ENCODE peak calls at places on chromosomes 4 and X, in ten cellular contexts. H is mammary epithelial cell, F is IMR-90, J is tibial artery, M is MM.1S, P is fibroblast of lung, A is lower lobe of right lung, D is heart left ventricle, G is aorta, R is small intestine. U is an unnamed sample.

GRCh38 chrX:114582264-114582632 is 1.6 kb upstream of the HTR2C start:
- DNase-seq in H (no peak), D (no peak), A (no peak), J (no peak), M (no peak), P (no peak), G (no peak), F (no peak), R (no peak), U (no peak)

GRCh38 chrX:34371740-34372139 is 239.6 kb upstream of the FAM47A start:
- DNase-seq in F (no peak), J (no peak), R (no peak), G (no peak), H (no peak), M (no peak), A (no peak), P (no peak), D (no peak), U (no peak)

GRCh38 chr4:141153751-141154510 is 20.7 kb upstream of the RNF150 start:
- DNase-seq in J (no peak), A (no peak), G (no peak), R (no peak), H (no peak), F (peak), P (peak), D (no peak), M (no peak), U (no peak)

GRCh38 chr4:8283161-8283560 is 13.6 kb downstream of the HTRA3 start:
- DNase-seq in G (peak), P (no peak), M (no peak), J (no peak), D (peak), R (no peak), A (no peak), H (no peak), F (no peak), U (no peak)

GRCh38 chr4:107018336-107018735 is 17.8 kb downstream of the DKK2 start:
- DNase-seq in H (no peak), P (no peak), M (no peak), G (no peak), J (no peak), A (no peak), R (no peak), D (no peak), F (no peak), U (no peak)

GRCh38 chrX:131827935-131828334 is 195.2 kb upstream of the STK26 start:
- DNase-seq in A (no peak), G (no peak), J (no peak), F (no peak), P (no peak), R (no peak), H (no peak), D (no peak), M (peak), U (peak)

GRCh38 chr4:156983366-156983765 is 11.8 kb upstream of the PDGFC start:
- DNase-seq in P (no peak), G (no peak), R (no peak), D (no peak), A (no peak), F (peak), H (no peak), M (peak), J (no peak), U (no peak)

GRCh38 chr4:79249879-79250503 is 75.9 kb downstream of the NAA11 start:
- DNase-seq in J (no peak), D (no peak), G (no peak), M (no peak), P (no peak), A (no peak), F (no peak), H (no peak), R (no peak), U (no peak)

GRCh38 chr4:2535386-2536192 is 858 bp upstream of the FAM193A start:
- DNase-seq in F (peak), R (peak), A (peak), J (peak), D (peak), G (peak), M (peak), P (peak), H (no peak), U (no peak)

GRCh38 chrX:41827886-41828285 is 95.5 kb downstream of the CASK start:
- DNase-seq in H (no peak), G (no peak), R (no peak), A (no peak), J (no peak), F (peak), P (peak), M (no peak), D (no peak), U (no peak)

GRCh38 chr4:185128272-185129119 is 14.6 kb upstream of the SLC25A4 start:
- DNase-seq in A (peak), J (no peak), M (no peak), R (no peak), F (no peak), H (peak), G (peak), D (peak), P (peak), U (no peak)

GRCh38 chrX:108443065-108443464 is 3.4 kb downstream of the COL4A5 start:
- DNase-seq in J (no peak), M (no peak), G (no peak), A (no peak), F (no peak), H (no peak), P (no peak), D (no peak), R (no peak), U (no peak)

GRCh38 chr4:111537861-111538260 is 607.4 kb upstream of the FAM241A start:
- DNase-seq in F (peak), M (no peak), H (no peak), R (no peak), G (no peak), D (no peak), P (peak), A (no peak), J (no peak), U (no peak)

DNA sequence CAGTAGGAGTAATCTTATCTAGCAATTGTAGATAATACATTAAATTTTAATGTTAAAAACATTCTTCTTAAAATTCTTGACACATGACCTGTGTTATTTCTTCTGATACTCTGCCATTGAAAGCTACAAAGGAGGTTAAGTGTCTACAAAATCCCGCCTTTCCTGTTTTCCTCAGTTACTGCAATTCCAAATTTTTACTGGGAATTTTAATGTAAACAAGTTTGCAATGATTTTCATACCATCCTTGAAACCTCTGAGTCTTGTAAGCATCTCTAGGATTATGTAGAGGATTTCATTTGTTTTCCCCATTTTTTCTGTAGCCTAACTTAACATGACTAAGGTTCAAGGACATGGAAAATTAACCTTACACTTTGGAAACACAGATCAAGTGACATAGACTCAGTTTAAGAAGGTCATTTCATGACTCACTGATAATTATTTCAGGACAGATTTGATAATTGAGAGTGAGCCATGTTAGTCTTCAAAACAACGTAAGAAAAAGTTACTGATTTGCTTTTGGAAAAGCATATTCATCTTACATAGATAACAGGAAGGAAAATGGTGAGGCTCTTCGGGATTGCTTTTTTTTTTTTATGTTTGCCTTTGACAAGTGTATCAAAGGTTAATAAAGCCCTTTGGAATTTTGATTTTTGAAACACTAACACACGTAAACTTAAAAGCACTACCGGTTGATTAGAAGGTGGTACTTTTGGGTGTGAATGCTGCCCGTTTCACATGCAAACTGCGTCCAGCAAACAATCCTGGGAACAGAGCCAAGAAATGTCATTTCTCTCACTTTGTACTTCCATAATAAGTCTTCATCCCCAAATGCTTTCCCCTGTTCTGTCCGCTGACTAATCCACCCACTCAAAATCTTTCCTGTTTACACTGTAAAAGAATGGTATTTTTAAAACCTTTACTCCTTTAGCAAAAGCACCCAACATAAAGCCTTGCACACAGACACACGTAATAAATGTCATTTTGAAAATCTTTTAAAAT is 39.4 kb upstream of the PDLIM5 start:
- DNase-seq in G (no peak), M (no peak), J (no peak), A (no peak), R (peak), F (peak), P (peak), H (peak), D (no peak), U (peak)
- H3K27ac ChIP-seq in G (peak), M (no peak), J (peak), A (no peak), R (no peak), F (no peak), P (no peak), H (no peak), D (peak), U (peak)

GRCh38 chr4:148225639-148226038 is 216.6 kb downstream of the NR3C2 start:
- DNase-seq in R (no peak), A (no peak), H (no peak), P (peak), D (no peak), F (peak), M (no peak), G (no peak), J (no peak), U (peak)
- H3K27ac ChIP-seq in R (no peak), A (no peak), H (no peak), P (no peak), D (no peak), F (no peak), M (no peak), G (no peak), J (no peak), U (no peak)

GRCh38 chrX:124524852-124525251 is 178.5 kb downstream of the SH2D1A start:
- DNase-seq in G (no peak), F (no peak), P (no peak), H (no peak), R (no peak), A (no peak), D (no peak), J (no peak), M (no peak), U (no peak)

DNA sequence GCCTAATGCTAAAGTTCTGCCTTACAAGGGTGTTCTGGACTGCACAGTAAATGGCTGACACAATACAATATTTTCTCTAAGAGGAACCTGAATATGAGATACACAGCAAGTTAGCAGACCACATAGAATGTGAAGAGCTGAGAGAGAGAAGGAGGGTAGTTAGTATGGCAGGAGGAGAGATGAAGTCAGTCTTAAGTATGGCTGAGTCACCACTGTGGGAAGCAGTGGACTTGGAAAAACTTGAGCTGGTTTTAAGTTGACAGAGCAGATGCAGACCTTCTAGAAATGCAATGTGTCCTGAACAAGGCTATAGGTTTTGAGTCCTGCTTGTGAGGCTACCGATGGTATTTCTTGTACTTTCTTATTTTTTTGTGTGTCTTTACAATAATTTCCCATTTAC is 172.5 kb downstream of the SH2D1A start:
- DNase-seq in F (peak), P (peak), A (no peak), R (no peak), M (no peak), H (peak), J (no peak), G (no peak), D (no peak), U (peak)
- H3K27ac ChIP-seq in F (no peak), P (no peak), A (no peak), R (no peak), M (no peak), H (no peak), J (no peak), G (no peak), D (no peak), U (no peak)

GRCh38 chr4:4457803-4458550 is 71.1 kb downstream of the NSG1 start:
- DNase-seq in D (no peak), J (no peak), H (no peak), R (no peak), F (peak), P (peak), M (no peak), G (no peak), A (no peak), U (peak)

GRCh38 chr4:4462970-4463369 is 76.1 kb downstream of the NSG1 start:
- DNase-seq in J (no peak), D (no peak), M (no peak), F (peak), P (no peak), G (no peak), H (no peak), R (no peak), A (no peak), U (peak)

GRCh38 chr4:4461178-4461577 is 74.3 kb downstream of the NSG1 start:
- DNase-seq in R (no peak), M (no peak), J (no peak), G (no peak), P (no peak), A (no peak), D (no peak), H (no peak), F (no peak), U (no peak)

GRCh38 chr4:4460759-4461158 is 73.9 kb downstream of the NSG1 start:
- DNase-seq in F (no peak), H (no peak), M (no peak), A (no peak), P (no peak), R (no peak), J (no peak), G (no peak), D (no peak), U (no peak)

GRCh38 chr4:4461850-4462249 is 74.9 kb downstream of the NSG1 start:
- DNase-seq in G (no peak), A (no peak), D (no peak), F (no peak), P (no peak), R (peak), H (no peak), M (no peak), J (no peak), U (no peak)
- H3K27ac ChIP-seq in G (no peak), A (no peak), D (no peak), F (no peak), P (no peak), R (peak), H (no peak), M (no peak), J (no peak), U (no peak)

DNA sequence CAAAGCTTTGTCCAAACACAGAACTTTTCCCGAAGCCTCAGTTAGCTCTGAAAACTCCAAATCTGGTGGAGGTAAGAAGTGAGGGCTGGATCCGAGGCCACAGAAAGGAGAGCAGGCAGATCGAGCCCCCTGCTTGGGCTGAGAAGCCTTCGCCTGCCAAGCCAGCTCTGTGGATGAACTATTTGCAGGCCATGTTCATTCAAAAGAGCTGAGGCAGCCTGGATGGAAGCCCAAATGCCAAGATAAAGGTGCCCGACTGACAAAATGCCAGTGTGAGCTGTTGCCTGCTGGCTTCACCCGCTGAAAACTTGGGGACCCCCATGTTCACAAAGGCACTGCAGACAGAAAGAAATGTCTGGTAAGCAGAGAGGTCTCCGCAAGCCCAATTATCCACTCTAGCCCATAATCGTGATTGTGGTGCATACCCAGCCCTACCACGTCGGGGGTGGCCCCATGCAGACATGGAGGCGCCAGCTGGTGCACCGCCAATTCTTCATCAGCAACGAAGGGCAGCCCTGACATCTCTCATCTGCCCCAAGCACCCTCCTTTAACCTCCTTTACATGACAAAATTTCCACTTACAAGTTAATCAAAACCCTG is 13.0 kb upstream of the SMIM20 start:
- DNase-seq in J (no peak), P (no peak), H (no peak), M (no peak), D (no peak), F (no peak), A (no peak), G (no peak), R (no peak), U (no peak)
- H3K27ac ChIP-seq in J (no peak), P (no peak), H (no peak), M (no peak), D (no peak), F (no peak), A (no peak), G (no peak), R (no peak), U (no peak)

GRCh38 chr4:98565646-98566403 is 92.6 kb downstream of the TSPAN5 start:
- DNase-seq in G (no peak), D (no peak), A (no peak), H (no peak), P (no peak), M (no peak), F (no peak), J (no peak), R (no peak), U (no peak)
- H3K27ac ChIP-seq in G (no peak), D (peak), A (no peak), H (no peak), P (no peak), M (no peak), F (no peak), J (no peak), R (no peak), U (no peak)

DNA sequence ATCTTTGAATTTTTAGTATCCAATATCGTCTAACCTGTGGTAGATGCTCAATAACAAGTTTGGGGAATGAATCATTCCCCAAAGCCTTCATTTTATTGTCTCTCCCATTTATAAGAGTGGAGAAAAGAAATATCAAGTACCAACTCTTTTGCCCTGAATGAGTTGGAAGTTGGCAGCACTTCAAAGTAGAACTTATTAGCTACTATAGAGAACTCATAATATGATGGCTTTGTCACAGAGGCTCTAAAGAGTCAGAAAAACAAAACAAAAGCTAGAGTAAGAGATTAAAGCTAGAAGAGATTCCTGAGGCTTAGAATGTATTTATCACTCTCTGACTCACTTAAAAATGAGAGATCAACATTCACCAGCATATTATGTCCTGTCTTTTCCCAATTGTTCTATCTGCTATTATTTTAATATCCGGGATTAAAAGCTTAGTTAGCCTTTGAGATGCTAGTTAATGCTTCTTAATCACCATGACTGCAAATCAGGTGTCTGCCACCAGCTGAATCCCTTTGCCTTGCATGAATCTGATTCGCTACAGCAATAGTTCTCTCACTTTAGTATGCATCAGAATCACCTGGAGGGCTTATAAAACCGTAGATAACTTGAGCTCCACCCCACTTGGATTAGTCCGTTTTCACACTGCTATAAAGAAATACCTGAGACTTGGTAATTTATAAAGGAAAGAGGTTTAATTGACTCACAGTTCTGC is 77.9 kb downstream of the PALLD start:
- DNase-seq in F (peak), M (no peak), G (no peak), H (peak), A (no peak), P (peak), R (no peak), J (no peak), D (no peak), U (no peak)
- H3K27ac ChIP-seq in F (no peak), M (peak), G (no peak), H (no peak), A (no peak), P (no peak), R (no peak), J (no peak), D (no peak), U (no peak)

GRCh38 chr4:121139533-121140222 is 24.4 kb downstream of the TNIP3 start:
- DNase-seq in J (no peak), G (no peak), P (peak), H (no peak), R (no peak), A (no peak), D (no peak), F (peak), M (peak), U (peak)
- H3K27ac ChIP-seq in J (no peak), G (no peak), P (no peak), H (no peak), R (no peak), A (no peak), D (no peak), F (peak), M (peak), U (peak)

DNA sequence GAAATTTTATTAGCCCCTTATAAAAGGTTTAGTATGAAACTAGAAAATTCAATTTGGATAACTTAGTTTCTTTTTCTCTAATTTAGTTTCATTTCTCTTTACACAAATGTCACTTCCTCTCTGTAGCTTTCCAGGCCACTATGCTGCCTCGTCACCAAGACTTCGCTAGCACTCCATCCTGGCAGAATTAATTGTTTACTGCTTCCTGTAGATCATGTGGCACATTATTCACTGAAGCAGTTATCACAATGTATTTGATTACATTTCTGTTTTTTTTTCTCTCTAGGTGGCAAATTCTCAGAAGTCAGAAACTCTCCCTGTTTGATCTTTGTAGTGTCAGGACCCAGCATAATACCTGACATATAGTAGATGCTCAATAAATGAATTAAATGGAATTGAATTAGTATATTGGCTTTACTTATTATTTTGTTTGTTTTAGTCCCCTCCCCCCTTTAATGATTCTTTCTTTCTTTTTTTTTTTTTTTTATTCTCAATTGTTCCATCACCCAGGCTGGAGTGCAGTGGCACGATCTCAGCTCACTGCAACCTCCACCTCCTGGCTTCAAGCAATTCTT is 9.3 kb upstream of the SAT1 start:
- DNase-seq in A (no peak), F (no peak), P (no peak), H (no peak), D (no peak), M (peak), G (no peak), R (peak), J (no peak), U (no peak)
- H3K27ac ChIP-seq in A (peak), F (no peak), P (no peak), H (no peak), D (peak), M (peak), G (no peak), R (peak), J (no peak), U (no peak)